ENCODE peak calls at places on chromosomes 1 and 21, in six cellular contexts. O, T, G, N, W and C are unnamed samples. For H3K36me3 and H3K4me1, the result is how much of the 10 kb centered on the place peaks cover.

GRCh38 chr1:111052246-111052645 is 87.6 kb downstream of the DRAM2 start:
- DNase-seq in O (no peak), T (no peak), G (no peak), N (no peak), W (no peak), C (no peak)

GRCh38 chr1:205091043-205091740 is 6.9 kb upstream of the TMEM81 start:
- DNase-seq in O (no peak), T (no peak), G (no peak), N (no peak), W (no peak), C (no peak)

GRCh38 chr21:39125752-39126485 is 57.3 kb downstream of the PSMG1 start:
- DNase-seq in O (peak), T (no peak), G (no peak), N (peak), W (no peak), C (peak)

GRCh38 chr1:42798010-42798409 is 13.2 kb downstream of the TMEM269 start:
- DNase-seq in O (no peak), T (no peak), G (no peak), N (no peak), W (no peak), C (no peak)

GRCh38 chr21:44613386-44614155 is 1.7 kb downstream of the KRTAP10-8 start:
- DNase-seq in O (no peak), T (no peak), G (no peak), N (no peak), W (no peak), C (no peak)

GRCh38 chr1:8671313-8671917 is 146.0 kb downstream of the RERE start:
- DNase-seq in O (peak), T (peak), G (no peak), N (peak), W (peak), C (peak)

GRCh38 chr1:29473167-29473855 is 237.0 kb downstream of the PTPRU start:
- DNase-seq in O (no peak), T (no peak), G (no peak), N (no peak), W (no peak), C (no peak)

GRCh38 chr21:45535341-45536081 is 6.7 kb downstream of the SLC19A1 start:
- DNase-seq in O (no peak), T (no peak), G (peak), N (no peak), W (no peak), C (no peak)

GRCh38 chr21:36913247-36914169 is 53.0 kb downstream of the HLCS start:
- DNase-seq in O (no peak), T (no peak), G (no peak), N (no peak), W (no peak), C (no peak)

GRCh38 chr1:217089239-217090014 is 366.2 kb upstream of the ESRRG start:
- DNase-seq in O (peak), T (no peak), G (no peak), N (no peak), W (no peak), C (no peak)

GRCh38 chr1:89279011-89279466 is 6.4 kb upstream of the GBP5 start:
- DNase-seq in O (no peak), T (no peak), G (no peak), N (no peak), W (peak), C (no peak)

GRCh38 chr1:94055459-94056122 is 65.4 kb downstream of the ABCA4 start:
- DNase-seq in O (no peak), T (no peak), G (no peak), N (no peak), W (no peak), C (no peak)

GRCh38 chr1:247390996-247391395 is 25.0 kb upstream of the NLRP3 start:
- DNase-seq in O (no peak), T (no peak), G (no peak), N (no peak), W (no peak), C (no peak)

GRCh38 chr1:226643167-226643566 is 94.6 kb downstream of the STUM start:
- DNase-seq in O (no peak), T (peak), G (peak), N (peak), W (no peak), C (no peak)

GRCh38 chr21:41900401-41900800 is 21.3 kb upstream of the PRDM15 start:
- DNase-seq in O (no peak), T (no peak), G (no peak), N (no peak), W (no peak), C (peak)

GRCh38 chr1:60427701-60428100 is 354.1 kb upstream of the C1orf87 start:
- DNase-seq in O (no peak), T (no peak), G (no peak), N (no peak), W (no peak), C (no peak)

GRCh38 chr1:8985915-8986813 is 40.1 kb downstream of the SLC2A7 start:
- DNase-seq in O (peak), T (peak), G (peak), N (no peak), W (no peak), C (peak)

DNA sequence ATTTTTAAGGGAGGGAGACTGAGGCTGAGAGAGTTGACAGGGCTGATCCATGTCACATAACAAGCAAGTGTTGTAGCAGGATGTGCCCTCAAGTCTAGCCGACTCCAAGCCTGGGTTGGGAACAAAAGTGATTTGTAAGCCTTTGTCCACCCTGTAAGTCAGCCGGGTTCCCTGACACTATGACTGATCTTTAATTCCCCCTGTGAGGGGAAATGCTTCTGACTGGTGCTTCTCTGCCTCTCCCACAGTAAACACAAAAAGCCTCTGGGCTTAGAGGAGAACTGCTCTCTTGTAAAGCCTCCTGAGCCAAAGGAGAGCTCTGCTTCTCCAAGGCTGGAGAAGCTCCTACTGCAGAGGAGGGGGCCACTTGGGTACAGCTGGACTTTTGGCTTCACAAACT is 35.9 kb downstream of the KANK4 start:
- DNase-seq in O (no peak), T (no peak), G (no peak), N (no peak), W (no peak), C (no peak)
- H3K36me3 ChIP-seq in O (under half), T (under half), G (under half), N (under half), W (under half), C (under half)

DNA sequence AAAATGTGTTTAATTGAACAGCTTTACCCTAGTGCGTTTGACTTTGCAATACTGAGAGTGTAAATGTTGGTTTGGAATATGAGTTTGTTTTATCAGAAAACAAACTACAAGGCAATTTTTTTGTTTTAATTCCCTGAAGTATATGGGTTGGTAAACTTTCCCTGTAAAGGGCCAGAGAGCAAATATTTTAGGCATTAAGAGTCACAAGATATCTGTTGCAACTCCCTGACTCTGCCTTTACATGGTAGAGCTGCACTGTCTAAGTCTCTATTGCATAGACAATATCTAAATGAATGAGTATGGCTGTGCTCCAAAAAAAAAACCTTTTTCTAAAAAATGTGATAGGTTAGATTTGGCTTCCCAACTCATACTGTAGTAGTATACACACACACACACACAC is 115.1 kb upstream of the PBX1 start:
- DNase-seq in O (no peak), T (no peak), G (no peak), N (no peak), W (no peak), C (no peak)
- H3K4me3 ChIP-seq in O (no peak), T (no peak), G (no peak), N (no peak), W (no peak), C (no peak)

GRCh38 chr1:183816110-183816509 is 11.2 kb downstream of the RGL1 start:
- DNase-seq in O (no peak), T (no peak), G (no peak), N (no peak), W (no peak), C (no peak)

GRCh38 chr1:183824295-183824694 is 19.4 kb downstream of the RGL1 start:
- DNase-seq in O (no peak), T (no peak), G (no peak), N (no peak), W (no peak), C (no peak)

GRCh38 chr1:183822081-183822611 is 17.2 kb downstream of the RGL1 start:
- DNase-seq in O (no peak), T (peak), G (no peak), N (no peak), W (no peak), C (no peak)

GRCh38 chr1:183817576-183818288 is 12.8 kb downstream of the RGL1 start:
- DNase-seq in O (no peak), T (no peak), G (no peak), N (no peak), W (no peak), C (no peak)

GRCh38 chr1:183821309-183822080 is 16.6 kb downstream of the RGL1 start:
- DNase-seq in O (no peak), T (no peak), G (no peak), N (no peak), W (no peak), C (no peak)
- H3K4me1 ChIP-seq in O (under half), T (under half), G (under half), N (under half), W (under half), C (under half)

GRCh38 chr1:5874416-5875110 is 117.7 kb downstream of the NPHP4 start:
- DNase-seq in O (no peak), T (no peak), G (no peak), N (no peak), W (no peak), C (no peak)
- H3K36me3 ChIP-seq in O (under half), T (under half), G (under half), N (under half), W (under half), C (under half)